ENCODE peak calls at places on chromosomes 16 and 17, in eight cellular contexts. X is tibial nerve; P is MM.1S; J is adrenal gland; W is prostate gland; S is CD4-positive, alpha-beta T cell; I is cardiac muscle cell; U is GM13976. M is an unnamed sample.

GRCh38 chr16:85132456-85133289 is 20.4 kb upstream of the CIBAR2 start:
- DNase-seq in J (no peak), P (no peak), U (no peak), I (no peak), W (no peak), X (no peak), S (no peak), M (no peak)

GRCh38 chr17:62937636-62938035 is 28.4 kb upstream of the TANC2 start:
- DNase-seq in P (no peak), S (no peak), W (no peak), U (no peak), I (no peak), J (no peak), X (no peak), M (no peak)

GRCh38 chr17:43471801-43472200 is 12.0 kb upstream of the DHX8 start:
- DNase-seq in J (no peak), P (no peak), W (no peak), U (no peak), X (no peak), I (no peak), S (no peak), M (no peak)

GRCh38 chr17:20955437-20956323 is 87.1 kb downstream of the USP22 start:
- DNase-seq in W (peak; percentile 34), S (no peak), P (no peak), U (no peak), I (no peak), X (no peak), J (peak; percentile 63), M (no peak)

GRCh38 chr17:66676421-66676820 is 158.5 kb upstream of the CACNG5 start:
- DNase-seq in X (no peak), S (no peak), W (peak; percentile 89), J (peak; percentile 33), P (no peak), U (no peak), I (no peak), M (no peak)

GRCh38 chr16:84970447-84971127 is 40.7 kb downstream of the ZDHHC7 start:
- DNase-seq in I (peak; percentile 85), U (peak; percentile 88), X (peak; percentile 70), W (peak; percentile 68), J (peak; percentile 68), S (peak; percentile 66), P (peak; percentile 48), M (peak; percentile 83)

GRCh38 chr16:30787613-30788378 is 791 bp upstream of the ZNF629 start:
- DNase-seq in J (no peak), U (no peak), X (no peak), S (no peak), P (no peak), W (no peak), I (no peak), M (no peak)

GRCh38 chr17:260031-260791 is 78.8 kb upstream of the DOC2B start:
- DNase-seq in P (no peak), J (peak; percentile 7), U (no peak), X (no peak), W (no peak), I (no peak), S (no peak), M (no peak)

GRCh38 chr17:50359005-50359699 is 13.2 kb downstream of the XYLT2 start:
- DNase-seq in S (no peak), I (no peak), W (no peak), X (no peak), P (no peak), J (peak; percentile 41), U (no peak), M (no peak)

GRCh38 chr16:4675864-4676786 is 17.2 kb upstream of the NUDT16L1 start:
- DNase-seq in P (no peak), S (peak; percentile 44), W (no peak), I (peak; percentile 46), X (no peak), J (no peak), U (no peak), M (no peak)

GRCh38 chr17:44353656-44354331 is 8.7 kb downstream of the GRN start:
- DNase-seq in S (no peak), U (peak; percentile 68), J (no peak), P (no peak), I (peak; percentile 64), X (no peak), W (no peak), M (no peak)

GRCh38 chr17:37488009-37488604 is 1.6 kb upstream of the DUSP14 start:
- DNase-seq in P (peak; percentile 31), I (peak; percentile 59), U (peak; percentile 44), J (peak; percentile 62), S (no peak), W (peak; percentile 44), X (no peak), M (no peak)

GRCh38 chr17:1485748-1486376 is 6.6 kb downstream of the MYO1C start:
- DNase-seq in S (peak; percentile 35), X (no peak), I (peak; percentile 69), P (peak; percentile 30), U (peak; percentile 82), J (peak; percentile 54), W (no peak), M (peak; percentile 51)

GRCh38 chr17:44108440-44109311 is 14.8 kb downstream of the HDAC5 start:
- DNase-seq in S (no peak), U (no peak), P (no peak), I (no peak), X (peak; percentile 54), J (peak; percentile 98), W (peak; percentile 29), M (no peak)

GRCh38 chr16:3514621-3515020 is 13.8 kb downstream of the CLUAP1 start:
- DNase-seq in W (no peak), X (no peak), I (no peak), S (no peak), P (no peak), J (no peak), U (no peak), M (no peak)

GRCh38 chr16:84080813-84081212 is 35.9 kb downstream of the MBTPS1 start:
- DNase-seq in S (no peak), W (no peak), P (no peak), U (no peak), I (no peak), X (no peak), J (no peak), M (no peak)

GRCh38 chr16:10806698-10807097 is 11.9 kb downstream of the TVP23A start:
- DNase-seq in I (no peak), S (no peak), U (no peak), P (no peak), X (no peak), J (no peak), W (no peak), M (no peak)

GRCh38 chr16:14486520-14487303 is 143.3 kb downstream of the PARN start:
- DNase-seq in P (no peak), S (no peak), J (peak; percentile 96), U (no peak), W (peak; percentile 85), X (peak; percentile 80), I (peak; percentile 75), M (no peak)

GRCh38 chr17:45813051-45813731 is 29.1 kb downstream of the CRHR1 start:
- DNase-seq in W (no peak), J (no peak), P (no peak), U (no peak), I (peak; percentile 63), S (no peak), X (no peak), M (peak; percentile 73)
- TF ChIP-seq CTCF in W (no peak), J (no peak), P (no peak), U (no peak), I (peak; percentile 44), S (no peak), X (no peak), M (peak; percentile 49)

GRCh38 chr17:72657467-72658317 is 434.8 kb downstream of the SLC39A11 start:
- DNase-seq in W (no peak), P (no peak), J (no peak), U (no peak), S (no peak), X (no peak), I (no peak), M (no peak)
- TF ChIP-seq CTCF in W (no peak), P (no peak), J (no peak), U (no peak), S (no peak), X (no peak), I (peak; percentile 4), M (no peak)

GRCh38 chr17:4948166-4948996 is at the start of gene PFN1:
- DNase-seq in P (peak; percentile 89), W (peak; percentile 87), X (peak; percentile 91), U (peak; percentile 91), I (peak; percentile 88), S (peak; percentile 85), J (peak; percentile 93), M (peak; percentile 78)

GRCh38 chr17:4947411-4948165 is 742 bp downstream of the PFN1 start:
- DNase-seq in S (peak; percentile 45), P (peak; percentile 59), W (peak; percentile 33), X (peak; percentile 32), I (peak; percentile 60), J (peak; percentile 57), U (peak; percentile 79), M (peak; percentile 54)

GRCh38 chr17:4949321-4950074 is 1.2 kb upstream of the PFN1 start:
- DNase-seq in P (peak; percentile 97), U (peak; percentile 87), S (peak; percentile 61), X (peak; percentile 46), W (peak; percentile 44), J (peak; percentile 76), I (peak; percentile 60), M (peak; percentile 55)

GRCh38 chr17:4950075-4950756 is 703 bp upstream of the ENO3 start:
- DNase-seq in J (peak; percentile 59), S (peak; percentile 19), P (peak; percentile 52), X (peak; percentile 49), U (no peak), I (peak; percentile 67), W (no peak), M (peak; percentile 19)

DNA sequence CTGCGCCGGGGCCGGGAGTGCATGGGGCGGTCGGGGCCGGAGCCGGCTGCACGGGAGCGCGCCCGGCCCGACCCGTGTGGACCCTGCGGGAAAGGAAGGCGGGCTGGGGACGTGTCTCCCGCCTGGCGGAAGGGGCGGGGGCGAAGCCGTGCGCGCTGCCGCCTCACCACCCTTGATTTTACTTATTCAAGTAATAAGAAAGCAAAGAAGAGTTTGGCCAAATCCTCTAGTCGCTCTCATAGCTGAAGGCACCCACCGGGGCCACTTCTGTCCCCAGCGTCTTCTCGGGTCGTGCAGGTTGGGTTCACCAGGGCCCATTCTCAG is 629 bp upstream of the PFN1 start:
- DNase-seq in S (peak; percentile 36), J (peak; percentile 82), W (peak; percentile 73), P (peak; percentile 90), I (peak; percentile 92), X (peak; percentile 58), U (peak; percentile 89), M (peak; percentile 83)
- TF ChIP-seq CTCF in S (no peak), J (no peak), W (no peak), P (no peak), I (no peak), X (no peak), U (no peak), M (no peak)

DNA sequence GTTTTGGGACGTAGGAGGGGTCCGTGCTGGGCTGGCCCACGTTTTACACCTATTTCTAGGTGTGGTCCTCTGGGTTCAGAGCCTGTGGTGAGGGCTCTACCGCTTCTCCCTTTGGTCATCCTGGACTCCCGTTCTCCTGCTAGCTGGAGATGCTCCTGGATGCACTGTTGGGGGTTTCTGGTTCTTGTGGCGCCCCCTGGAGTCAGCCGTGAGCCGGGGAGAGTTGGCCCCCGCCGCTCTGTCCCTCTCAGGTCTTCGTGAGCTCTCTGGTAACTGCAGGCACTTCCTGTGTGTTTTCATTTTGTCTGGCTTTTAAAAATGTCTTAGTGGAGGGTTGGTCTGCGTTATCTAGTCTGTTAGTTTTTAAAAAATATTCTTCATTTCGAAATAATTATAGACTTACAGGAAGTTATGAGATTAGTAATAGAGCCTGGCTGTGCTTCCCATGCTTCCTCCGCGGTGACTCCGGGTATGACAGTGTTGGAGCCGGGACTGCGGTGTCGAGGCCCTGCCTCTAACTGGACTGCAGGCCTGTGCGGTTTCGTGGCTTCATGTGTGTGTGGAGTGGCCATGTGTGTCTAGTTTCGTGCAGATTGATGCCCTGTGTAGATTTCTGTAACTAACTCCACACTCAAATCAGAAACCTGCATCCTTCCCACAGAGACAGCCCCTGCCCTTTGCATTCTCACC is 78.0 kb upstream of the ZNF750 start:
- DNase-seq in X (no peak), I (peak; percentile 30), P (no peak), W (no peak), J (no peak), S (peak; percentile 12), U (peak; percentile 59), M (peak; percentile 67)
- TF ChIP-seq CTCF in X (no peak), I (peak; percentile 58), P (no peak), W (no peak), J (peak; percentile 44), S (peak; percentile 31), U (peak; percentile 7), M (peak; percentile 59)

M was measured in endothelial cell.